ENCODE peak calls at places on chromosomes 13 and 19, in nine cellular contexts. One of them, this sample, is unnamed.

GRCh38 chr13:50080158-50080855 is 65.1 kb downstream of the KCNRG start:
- DNase-seq in ovary: no peak
- DNase-seq in stimulated activated CD8-positive, alpha-beta memory T cell treated with anti-CD3 and anti-CD28 coated beads, Interleukin-15, amount 100 ng/mL, for 24 hours: no peak
- DNase-seq in colonic mucosa: peak
- DNase-seq in activated gamma-delta T cell treated with anti-CD3 and anti-CD28 coated beads, Interleukin-2, amount 50 U/mL, for 16 hours: no peak
- DNase-seq in cardiac fibroblast: peak
- DNase-seq in H4: peak
- DNase-seq in right atrium auricular region: no peak
- DNase-seq in lower lobe of right lung: no peak
- DNase-seq in this sample: peak

GRCh38 chr13:98751397-98752110 is 918 bp downstream of the SLC15A1 start:
- DNase-seq in lower lobe of right lung: no peak
- DNase-seq in right atrium auricular region: no peak
- DNase-seq in stimulated activated CD8-positive, alpha-beta memory T cell treated with anti-CD3 and anti-CD28 coated beads, Interleukin-15, amount 100 ng/mL, for 24 hours: no peak
- DNase-seq in activated gamma-delta T cell treated with anti-CD3 and anti-CD28 coated beads, Interleukin-2, amount 50 U/mL, for 16 hours: no peak
- DNase-seq in colonic mucosa: no peak
- DNase-seq in cardiac fibroblast: peak
- DNase-seq in ovary: no peak
- DNase-seq in H4: no peak
- DNase-seq in this sample: no peak

GRCh38 chr13:95948646-95949045 is 104.6 kb downstream of the UGGT2 start:
- DNase-seq in colonic mucosa: no peak
- DNase-seq in H4: no peak
- DNase-seq in lower lobe of right lung: no peak
- DNase-seq in right atrium auricular region: no peak
- DNase-seq in activated gamma-delta T cell treated with anti-CD3 and anti-CD28 coated beads, Interleukin-2, amount 50 U/mL, for 16 hours: no peak
- DNase-seq in cardiac fibroblast: peak
- DNase-seq in stimulated activated CD8-positive, alpha-beta memory T cell treated with anti-CD3 and anti-CD28 coated beads, Interleukin-15, amount 100 ng/mL, for 24 hours: no peak
- DNase-seq in ovary: no peak
- DNase-seq in this sample: no peak

GRCh38 chr13:23984541-23984940 is 87.2 kb upstream of the C1QTNF9B start:
- DNase-seq in ovary: no peak
- DNase-seq in lower lobe of right lung: no peak
- DNase-seq in activated gamma-delta T cell treated with anti-CD3 and anti-CD28 coated beads, Interleukin-2, amount 50 U/mL, for 16 hours: no peak
- DNase-seq in H4: no peak
- DNase-seq in right atrium auricular region: no peak
- DNase-seq in colonic mucosa: no peak
- DNase-seq in cardiac fibroblast: no peak
- DNase-seq in stimulated activated CD8-positive, alpha-beta memory T cell treated with anti-CD3 and anti-CD28 coated beads, Interleukin-15, amount 100 ng/mL, for 24 hours: no peak
- DNase-seq in this sample: no peak

GRCh38 chr13:97430296-97430695 is 3.7 kb upstream of the RAP2A start:
- DNase-seq in H4: no peak
- DNase-seq in activated gamma-delta T cell treated with anti-CD3 and anti-CD28 coated beads, Interleukin-2, amount 50 U/mL, for 16 hours: no peak
- DNase-seq in cardiac fibroblast: no peak
- DNase-seq in colonic mucosa: no peak
- DNase-seq in lower lobe of right lung: no peak
- DNase-seq in ovary: no peak
- DNase-seq in right atrium auricular region: no peak
- DNase-seq in stimulated activated CD8-positive, alpha-beta memory T cell treated with anti-CD3 and anti-CD28 coated beads, Interleukin-15, amount 100 ng/mL, for 24 hours: no peak
- DNase-seq in this sample: no peak

GRCh38 chr13:94415484-94415883 is 64.0 kb downstream of the DCT start:
- DNase-seq in colonic mucosa: no peak
- DNase-seq in lower lobe of right lung: no peak
- DNase-seq in stimulated activated CD8-positive, alpha-beta memory T cell treated with anti-CD3 and anti-CD28 coated beads, Interleukin-15, amount 100 ng/mL, for 24 hours: no peak
- DNase-seq in right atrium auricular region: no peak
- DNase-seq in H4: no peak
- DNase-seq in activated gamma-delta T cell treated with anti-CD3 and anti-CD28 coated beads, Interleukin-2, amount 50 U/mL, for 16 hours: no peak
- DNase-seq in cardiac fibroblast: no peak
- DNase-seq in ovary: no peak
- DNase-seq in this sample: no peak

GRCh38 chr19:13839193-13839937 is 37.6 kb upstream of the NANOS3 start:
- DNase-seq in H4: peak
- DNase-seq in activated gamma-delta T cell treated with anti-CD3 and anti-CD28 coated beads, Interleukin-2, amount 50 U/mL, for 16 hours: peak
- DNase-seq in stimulated activated CD8-positive, alpha-beta memory T cell treated with anti-CD3 and anti-CD28 coated beads, Interleukin-15, amount 100 ng/mL, for 24 hours: peak
- DNase-seq in ovary: peak
- DNase-seq in lower lobe of right lung: peak
- DNase-seq in right atrium auricular region: peak
- DNase-seq in colonic mucosa: peak
- DNase-seq in cardiac fibroblast: peak
- DNase-seq in this sample: peak

GRCh38 chr13:27853345-27853744 is 61.1 kb downstream of the GSX1 start:
- DNase-seq in lower lobe of right lung: no peak
- DNase-seq in stimulated activated CD8-positive, alpha-beta memory T cell treated with anti-CD3 and anti-CD28 coated beads, Interleukin-15, amount 100 ng/mL, for 24 hours: no peak
- DNase-seq in right atrium auricular region: no peak
- DNase-seq in cardiac fibroblast: no peak
- DNase-seq in activated gamma-delta T cell treated with anti-CD3 and anti-CD28 coated beads, Interleukin-2, amount 50 U/mL, for 16 hours: no peak
- DNase-seq in ovary: no peak
- DNase-seq in H4: no peak
- DNase-seq in colonic mucosa: no peak
- DNase-seq in this sample: no peak

GRCh38 chr13:42258747-42259146 is 13.2 kb upstream of the AKAP11 start:
- DNase-seq in lower lobe of right lung: no peak
- DNase-seq in colonic mucosa: no peak
- DNase-seq in H4: no peak
- DNase-seq in activated gamma-delta T cell treated with anti-CD3 and anti-CD28 coated beads, Interleukin-2, amount 50 U/mL, for 16 hours: no peak
- DNase-seq in stimulated activated CD8-positive, alpha-beta memory T cell treated with anti-CD3 and anti-CD28 coated beads, Interleukin-15, amount 100 ng/mL, for 24 hours: no peak
- DNase-seq in cardiac fibroblast: no peak
- DNase-seq in ovary: no peak
- DNase-seq in right atrium auricular region: no peak
- DNase-seq in this sample: no peak

GRCh38 chr19:29248332-29248844 is 35.4 kb upstream of the UQCRFS1 start:
- DNase-seq in stimulated activated CD8-positive, alpha-beta memory T cell treated with anti-CD3 and anti-CD28 coated beads, Interleukin-15, amount 100 ng/mL, for 24 hours: no peak
- DNase-seq in right atrium auricular region: no peak
- DNase-seq in activated gamma-delta T cell treated with anti-CD3 and anti-CD28 coated beads, Interleukin-2, amount 50 U/mL, for 16 hours: no peak
- DNase-seq in lower lobe of right lung: no peak
- DNase-seq in cardiac fibroblast: no peak
- DNase-seq in colonic mucosa: no peak
- DNase-seq in H4: no peak
- DNase-seq in ovary: no peak
- DNase-seq in this sample: no peak

GRCh38 chr19:46821512-46822359 is 28.9 kb downstream of the AP2S1 start:
- DNase-seq in cardiac fibroblast: no peak
- DNase-seq in H4: no peak
- DNase-seq in ovary: no peak
- DNase-seq in colonic mucosa: peak
- DNase-seq in stimulated activated CD8-positive, alpha-beta memory T cell treated with anti-CD3 and anti-CD28 coated beads, Interleukin-15, amount 100 ng/mL, for 24 hours: no peak
- DNase-seq in right atrium auricular region: no peak
- DNase-seq in lower lobe of right lung: peak
- DNase-seq in activated gamma-delta T cell treated with anti-CD3 and anti-CD28 coated beads, Interleukin-2, amount 50 U/mL, for 16 hours: peak
- DNase-seq in this sample: no peak

GRCh38 chr13:23470706-23471610 is 37.5 kb upstream of the SACS start:
- DNase-seq in colonic mucosa: no peak
- DNase-seq in right atrium auricular region: no peak
- DNase-seq in cardiac fibroblast: no peak
- DNase-seq in ovary: no peak
- DNase-seq in lower lobe of right lung: no peak
- DNase-seq in H4: no peak
- DNase-seq in activated gamma-delta T cell treated with anti-CD3 and anti-CD28 coated beads, Interleukin-2, amount 50 U/mL, for 16 hours: no peak
- DNase-seq in stimulated activated CD8-positive, alpha-beta memory T cell treated with anti-CD3 and anti-CD28 coated beads, Interleukin-15, amount 100 ng/mL, for 24 hours: no peak
- DNase-seq in this sample: no peak

GRCh38 chr13:98813993-98814392 is 61.5 kb upstream of the SLC15A1 start:
- DNase-seq in lower lobe of right lung: no peak
- DNase-seq in stimulated activated CD8-positive, alpha-beta memory T cell treated with anti-CD3 and anti-CD28 coated beads, Interleukin-15, amount 100 ng/mL, for 24 hours: no peak
- DNase-seq in right atrium auricular region: no peak
- DNase-seq in ovary: no peak
- DNase-seq in cardiac fibroblast: no peak
- DNase-seq in H4: no peak
- DNase-seq in activated gamma-delta T cell treated with anti-CD3 and anti-CD28 coated beads, Interleukin-2, amount 50 U/mL, for 16 hours: no peak
- DNase-seq in colonic mucosa: no peak
- DNase-seq in this sample: no peak

GRCh38 chr19:32708457-32708856 is 11.1 kb upstream of the TDRD12 start:
- DNase-seq in lower lobe of right lung: no peak
- DNase-seq in activated gamma-delta T cell treated with anti-CD3 and anti-CD28 coated beads, Interleukin-2, amount 50 U/mL, for 16 hours: no peak
- DNase-seq in right atrium auricular region: no peak
- DNase-seq in ovary: no peak
- DNase-seq in stimulated activated CD8-positive, alpha-beta memory T cell treated with anti-CD3 and anti-CD28 coated beads, Interleukin-15, amount 100 ng/mL, for 24 hours: no peak
- DNase-seq in colonic mucosa: no peak
- DNase-seq in H4: no peak
- DNase-seq in cardiac fibroblast: no peak
- DNase-seq in this sample: no peak

GRCh38 chr13:66657165-66657895 is 572.8 kb downstream of the PCDH9 start:
- DNase-seq in H4: peak
- DNase-seq in stimulated activated CD8-positive, alpha-beta memory T cell treated with anti-CD3 and anti-CD28 coated beads, Interleukin-15, amount 100 ng/mL, for 24 hours: no peak
- DNase-seq in right atrium auricular region: peak
- DNase-seq in colonic mucosa: no peak
- DNase-seq in cardiac fibroblast: peak
- DNase-seq in lower lobe of right lung: peak
- DNase-seq in activated gamma-delta T cell treated with anti-CD3 and anti-CD28 coated beads, Interleukin-2, amount 50 U/mL, for 16 hours: no peak
- DNase-seq in ovary: no peak
- DNase-seq in this sample: peak

GRCh38 chr13:64057372-64058020 is 2641.8 kb upstream of the PCDH20 start:
- DNase-seq in right atrium auricular region: no peak
- DNase-seq in activated gamma-delta T cell treated with anti-CD3 and anti-CD28 coated beads, Interleukin-2, amount 50 U/mL, for 16 hours: no peak
- DNase-seq in lower lobe of right lung: no peak
- DNase-seq in cardiac fibroblast: no peak
- DNase-seq in H4: no peak
- DNase-seq in stimulated activated CD8-positive, alpha-beta memory T cell treated with anti-CD3 and anti-CD28 coated beads, Interleukin-15, amount 100 ng/mL, for 24 hours: no peak
- DNase-seq in colonic mucosa: no peak
- DNase-seq in ovary: no peak
- DNase-seq in this sample: no peak

GRCh38 chr19:28327905-28328304 is 885.0 kb downstream of the UQCRFS1 start:
- DNase-seq in activated gamma-delta T cell treated with anti-CD3 and anti-CD28 coated beads, Interleukin-2, amount 50 U/mL, for 16 hours: no peak
- DNase-seq in ovary: no peak
- DNase-seq in colonic mucosa: no peak
- DNase-seq in cardiac fibroblast: no peak
- DNase-seq in right atrium auricular region: no peak
- DNase-seq in stimulated activated CD8-positive, alpha-beta memory T cell treated with anti-CD3 and anti-CD28 coated beads, Interleukin-15, amount 100 ng/mL, for 24 hours: no peak
- DNase-seq in H4: no peak
- DNase-seq in lower lobe of right lung: no peak
- DNase-seq in this sample: no peak

GRCh38 chr19:48341006-48341405 is 15.7 kb downstream of the EMP3 start:
- DNase-seq in right atrium auricular region: no peak
- DNase-seq in activated gamma-delta T cell treated with anti-CD3 and anti-CD28 coated beads, Interleukin-2, amount 50 U/mL, for 16 hours: no peak
- DNase-seq in stimulated activated CD8-positive, alpha-beta memory T cell treated with anti-CD3 and anti-CD28 coated beads, Interleukin-15, amount 100 ng/mL, for 24 hours: no peak
- DNase-seq in colonic mucosa: no peak
- DNase-seq in cardiac fibroblast: no peak
- DNase-seq in lower lobe of right lung: no peak
- DNase-seq in H4: no peak
- DNase-seq in ovary: no peak
- DNase-seq in this sample: no peak

GRCh38 chr13:43153436-43154082 is 130.2 kb downstream of the DNAJC15 start:
- DNase-seq in lower lobe of right lung: no peak
- DNase-seq in ovary: no peak
- DNase-seq in H4: peak
- DNase-seq in stimulated activated CD8-positive, alpha-beta memory T cell treated with anti-CD3 and anti-CD28 coated beads, Interleukin-15, amount 100 ng/mL, for 24 hours: no peak
- DNase-seq in colonic mucosa: no peak
- DNase-seq in activated gamma-delta T cell treated with anti-CD3 and anti-CD28 coated beads, Interleukin-2, amount 50 U/mL, for 16 hours: no peak
- DNase-seq in right atrium auricular region: no peak
- DNase-seq in cardiac fibroblast: peak
- DNase-seq in this sample: no peak

GRCh38 chr13:87952377-87952776 is 281.2 kb downstream of the SLITRK5 start:
- DNase-seq in H4: no peak
- DNase-seq in lower lobe of right lung: no peak
- DNase-seq in ovary: no peak
- DNase-seq in stimulated activated CD8-positive, alpha-beta memory T cell treated with anti-CD3 and anti-CD28 coated beads, Interleukin-15, amount 100 ng/mL, for 24 hours: no peak
- DNase-seq in colonic mucosa: no peak
- DNase-seq in cardiac fibroblast: no peak
- DNase-seq in right atrium auricular region: no peak
- DNase-seq in activated gamma-delta T cell treated with anti-CD3 and anti-CD28 coated beads, Interleukin-2, amount 50 U/mL, for 16 hours: no peak
- DNase-seq in this sample: no peak

GRCh38 chr13:102555914-102556553 is 40.8 kb upstream of the TPP2 start:
- DNase-seq in activated gamma-delta T cell treated with anti-CD3 and anti-CD28 coated beads, Interleukin-2, amount 50 U/mL, for 16 hours: no peak
- DNase-seq in cardiac fibroblast: peak
- DNase-seq in right atrium auricular region: no peak
- DNase-seq in lower lobe of right lung: no peak
- DNase-seq in stimulated activated CD8-positive, alpha-beta memory T cell treated with anti-CD3 and anti-CD28 coated beads, Interleukin-15, amount 100 ng/mL, for 24 hours: no peak
- DNase-seq in H4: peak
- DNase-seq in ovary: no peak
- DNase-seq in colonic mucosa: no peak
- DNase-seq in this sample: no peak

GRCh38 chr13:20024706-20025105 is 66.2 kb downstream of the ZMYM2 start:
- DNase-seq in stimulated activated CD8-positive, alpha-beta memory T cell treated with anti-CD3 and anti-CD28 coated beads, Interleukin-15, amount 100 ng/mL, for 24 hours: no peak
- DNase-seq in cardiac fibroblast: no peak
- DNase-seq in ovary: no peak
- DNase-seq in H4: no peak
- DNase-seq in lower lobe of right lung: no peak
- DNase-seq in right atrium auricular region: no peak
- DNase-seq in colonic mucosa: no peak
- DNase-seq in activated gamma-delta T cell treated with anti-CD3 and anti-CD28 coated beads, Interleukin-2, amount 50 U/mL, for 16 hours: no peak
- DNase-seq in this sample: no peak

GRCh38 chr13:102584423-102584822 is 12.4 kb upstream of the TPP2 start:
- DNase-seq in activated gamma-delta T cell treated with anti-CD3 and anti-CD28 coated beads, Interleukin-2, amount 50 U/mL, for 16 hours: no peak
- DNase-seq in stimulated activated CD8-positive, alpha-beta memory T cell treated with anti-CD3 and anti-CD28 coated beads, Interleukin-15, amount 100 ng/mL, for 24 hours: no peak
- DNase-seq in cardiac fibroblast: no peak
- DNase-seq in H4: no peak
- DNase-seq in right atrium auricular region: no peak
- DNase-seq in ovary: no peak
- DNase-seq in lower lobe of right lung: no peak
- DNase-seq in colonic mucosa: no peak
- DNase-seq in this sample: no peak

GRCh38 chr13:50387124-50387581 is 371.9 kb downstream of the KCNRG start:
- DNase-seq in activated gamma-delta T cell treated with anti-CD3 and anti-CD28 coated beads, Interleukin-2, amount 50 U/mL, for 16 hours: no peak
- DNase-seq in right atrium auricular region: peak
- DNase-seq in lower lobe of right lung: peak
- DNase-seq in ovary: peak
- DNase-seq in cardiac fibroblast: no peak
- DNase-seq in colonic mucosa: peak
- DNase-seq in stimulated activated CD8-positive, alpha-beta memory T cell treated with anti-CD3 and anti-CD28 coated beads, Interleukin-15, amount 100 ng/mL, for 24 hours: no peak
- DNase-seq in H4: peak
- DNase-seq in this sample: peak

GRCh38 chr19:45376045-45376724 is 5.8 kb upstream of the ERCC2 start:
- DNase-seq in stimulated activated CD8-positive, alpha-beta memory T cell treated with anti-CD3 and anti-CD28 coated beads, Interleukin-15, amount 100 ng/mL, for 24 hours: no peak
- DNase-seq in lower lobe of right lung: no peak
- DNase-seq in right atrium auricular region: peak
- DNase-seq in activated gamma-delta T cell treated with anti-CD3 and anti-CD28 coated beads, Interleukin-2, amount 50 U/mL, for 16 hours: no peak
- DNase-seq in H4: peak
- DNase-seq in colonic mucosa: no peak
- DNase-seq in ovary: peak
- DNase-seq in cardiac fibroblast: peak
- DNase-seq in this sample: peak

GRCh38 chr13:34257980-34258379 is 440.0 kb downstream of the RFC3 start:
- DNase-seq in lower lobe of right lung: no peak
- DNase-seq in activated gamma-delta T cell treated with anti-CD3 and anti-CD28 coated beads, Interleukin-2, amount 50 U/mL, for 16 hours: no peak
- DNase-seq in cardiac fibroblast: no peak
- DNase-seq in stimulated activated CD8-positive, alpha-beta memory T cell treated with anti-CD3 and anti-CD28 coated beads, Interleukin-15, amount 100 ng/mL, for 24 hours: no peak
- DNase-seq in H4: no peak
- DNase-seq in right atrium auricular region: no peak
- DNase-seq in colonic mucosa: no peak
- DNase-seq in ovary: no peak
- DNase-seq in this sample: no peak

GRCh38 chr19:1818549-1819195 is 6.6 kb upstream of the ATP8B3 start:
- DNase-seq in colonic mucosa: no peak
- DNase-seq in activated gamma-delta T cell treated with anti-CD3 and anti-CD28 coated beads, Interleukin-2, amount 50 U/mL, for 16 hours: no peak
- DNase-seq in H4: no peak
- DNase-seq in right atrium auricular region: no peak
- DNase-seq in stimulated activated CD8-positive, alpha-beta memory T cell treated with anti-CD3 and anti-CD28 coated beads, Interleukin-15, amount 100 ng/mL, for 24 hours: no peak
- DNase-seq in ovary: no peak
- DNase-seq in cardiac fibroblast: no peak
- DNase-seq in lower lobe of right lung: no peak
- DNase-seq in this sample: no peak